ENCODE peak calls at places on chromosomes 4 and X, in ten cellular contexts. F is fibroblast of pulmonary artery, Y is psoas muscle, E is LNCaP clone FGC, X is tibial artery, D is foreskin keratinocyte, T is Calu3, U is PC-3, I is upper lobe of left lung, G is suprapubic skin. M is an unnamed sample.
A peak's percentile ranks its signal among the peaks of the same experiment; 100 is the strongest.

GRCh38 chr4:81595798-81596610 is 124.3 kb upstream of the RASGEF1B start:
- DNase-seq in F (peak; percentile 40), Y (no peak), E (no peak), X (no peak), D (no peak), T (no peak), U (no peak), I (no peak), G (no peak), M (no peak)

GRCh38 chrX:119041175-119041574 is 31.6 kb upstream of the CT47C1 start:
- DNase-seq in F (peak; percentile 85), Y (no peak), E (no peak), X (peak; percentile 79), D (no peak), T (peak; percentile 29), U (peak; percentile 82), I (peak; percentile 68), G (no peak), M (no peak)

GRCh38 chrX:46185923-46186810 is 359.1 kb downstream of the ZNF674 start:
- DNase-seq in F (no peak), Y (no peak), E (peak; percentile 25), X (no peak), D (peak; percentile 85), T (no peak), U (peak; percentile 71), I (no peak), G (no peak), M (no peak)

GRCh38 chr4:86091201-86091600 is 268.7 kb downstream of the MAPK10 start:
- DNase-seq in F (no peak), Y (no peak), E (no peak), X (no peak), D (no peak), T (no peak), U (peak; percentile 36), I (no peak), G (no peak), M (no peak)

GRCh38 chr4:94447754-94448411 is 3.9 kb upstream of the PDLIM5 start:
- DNase-seq in F (no peak), Y (no peak), E (no peak), X (no peak), D (no peak), T (no peak), U (peak; percentile 36), I (no peak), G (no peak), M (no peak)

GRCh38 chrX:37943554-37943953 is 62.8 kb upstream of the SYTL5 start:
- DNase-seq in F (no peak), Y (no peak), E (no peak), X (no peak), D (no peak), T (no peak), U (no peak), I (no peak), G (no peak), M (no peak)

GRCh38 chr4:4216261-4216660 is 10.5 kb downstream of the OTOP1 start:
- DNase-seq in F (peak; percentile 4), Y (no peak), E (no peak), X (no peak), D (no peak), T (no peak), U (no peak), I (no peak), G (no peak), M (no peak)

GRCh38 chr4:138734746-138735145 is 280.8 kb upstream of the NOCT start:
- DNase-seq in F (peak; percentile 88), Y (no peak), E (peak; percentile 7), X (no peak), D (no peak), T (no peak), U (no peak), I (no peak), G (no peak), M (no peak)

GRCh38 chr4:185017964-185018772 is at the start of gene HELT:
- DNase-seq in F (no peak), Y (no peak), E (no peak), X (no peak), D (no peak), T (no peak), U (no peak), I (no peak), G (no peak), M (no peak)

GRCh38 chr4:56742080-56742871 is 61.2 kb upstream of the HOPX start:
- DNase-seq in F (no peak), Y (no peak), E (no peak), X (no peak), D (no peak), T (no peak), U (peak; percentile 66), I (no peak), G (no peak), M (no peak)

GRCh38 chr4:98514930-98515809 is 143.2 kb downstream of the TSPAN5 start:
- DNase-seq in F (peak; percentile 22), Y (no peak), E (no peak), X (no peak), D (no peak), T (no peak), U (no peak), I (no peak), G (no peak), M (no peak)

GRCh38 chr4:90537491-90537890 is 410.3 kb downstream of the CCSER1 start:
- DNase-seq in F (peak; percentile 11), Y (no peak), E (no peak), X (no peak), D (no peak), T (no peak), U (no peak), I (no peak), G (no peak), M (no peak)

GRCh38 chr4:90536408-90536807 is 409.2 kb downstream of the CCSER1 start:
- DNase-seq in F (no peak), Y (no peak), E (no peak), X (no peak), D (no peak), T (no peak), U (no peak), I (no peak), G (no peak), M (no peak)

GRCh38 chr4:90543419-90544170 is 416.4 kb downstream of the CCSER1 start:
- DNase-seq in F (no peak), Y (no peak), E (no peak), X (no peak), D (no peak), T (no peak), U (no peak), I (no peak), G (no peak), M (no peak)

GRCh38 chr4:90542216-90542615 is 415.0 kb downstream of the CCSER1 start:
- DNase-seq in F (no peak), Y (no peak), E (no peak), X (no peak), D (no peak), T (no peak), U (no peak), I (no peak), G (no peak), M (no peak)

GRCh38 chr4:90540536-90540935 is 413.3 kb downstream of the CCSER1 start:
- DNase-seq in F (peak; percentile 1), Y (no peak), E (no peak), X (no peak), D (no peak), T (no peak), U (no peak), I (no peak), G (no peak), M (no peak)
- TF ChIP-seq CTCF in F (no peak), Y (no peak), E (no peak), X (no peak), D (no peak), T (no peak), U (no peak), I (no peak), G (no peak), M (no peak)

DNA sequence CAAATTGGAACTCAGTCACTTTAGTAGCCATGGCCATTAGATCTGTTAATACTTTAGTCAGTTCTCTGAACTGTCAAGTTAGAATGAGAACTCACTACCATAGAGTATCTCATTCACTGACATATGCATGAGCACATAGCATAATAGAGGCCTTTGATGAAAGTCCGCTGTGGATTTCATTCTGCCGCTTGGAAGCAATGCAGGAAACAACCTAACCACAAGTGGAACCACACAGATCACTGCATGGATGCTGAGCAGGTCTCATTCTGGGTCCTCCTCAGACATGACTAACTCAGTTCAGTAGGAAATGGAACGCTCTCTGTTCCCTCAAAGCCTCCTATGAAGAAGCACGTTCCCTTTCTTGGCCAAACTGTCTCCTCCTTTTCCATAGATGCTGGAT is 1624.8 kb upstream of the TENM3 start:
- DNase-seq in F (no peak), Y (no peak), E (no peak), X (no peak), D (no peak), T (no peak), U (no peak), I (no peak), G (no peak), M (no peak)
- TF ChIP-seq CTCF in F (no peak), Y (no peak), E (no peak), X (no peak), D (no peak), T (no peak), U (no peak), I (no peak), G (no peak), M (no peak)

GRCh38 chr4:177064116-177064515 is 245.6 kb upstream of the NEIL3 start:
- DNase-seq in F (no peak), Y (no peak), E (no peak), X (no peak), D (no peak), T (no peak), U (no peak), I (no peak), G (no peak), M (no peak)

GRCh38 chr4:177070533-177070932 is 239.1 kb upstream of the NEIL3 start:
- DNase-seq in F (no peak), Y (no peak), E (no peak), X (no peak), D (no peak), T (no peak), U (no peak), I (no peak), G (no peak), M (no peak)

GRCh38 chr4:177066746-177067145 is 242.9 kb upstream of the NEIL3 start:
- DNase-seq in F (no peak), Y (no peak), E (no peak), X (no peak), D (no peak), T (no peak), U (no peak), I (no peak), G (no peak), M (no peak)

GRCh38 chr4:177064724-177065394 is 244.8 kb upstream of the NEIL3 start:
- DNase-seq in F (no peak), Y (no peak), E (no peak), X (no peak), D (no peak), T (no peak), U (no peak), I (no peak), G (no peak), M (no peak)
- TF ChIP-seq CTCF in F (no peak), Y (no peak), E (no peak), X (no peak), D (peak; percentile 10), T (no peak), U (no peak), I (no peak), G (no peak), M (no peak)

DNA sequence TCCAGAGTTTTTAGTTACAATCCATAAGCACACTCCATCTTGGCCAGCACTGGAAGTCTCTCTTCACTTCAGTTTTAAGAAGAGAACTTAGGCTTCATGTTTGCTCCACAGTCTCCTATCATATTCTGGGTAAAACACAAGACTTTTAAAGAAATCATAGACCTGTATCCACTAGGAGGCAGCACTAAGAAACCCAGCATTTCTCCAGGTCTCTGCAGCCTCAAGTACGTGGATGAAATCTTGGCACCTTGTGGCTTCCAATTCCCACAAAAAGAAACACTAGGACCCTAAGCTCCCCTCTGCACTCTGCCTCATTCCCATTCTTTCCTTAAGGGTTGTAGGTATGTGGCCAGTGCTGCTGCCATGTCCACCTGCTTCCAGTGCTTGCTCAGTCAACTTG is 367.3 kb upstream of the CASK start:
- DNase-seq in F (peak; percentile 4), Y (no peak), E (no peak), X (no peak), D (no peak), T (no peak), U (peak; percentile 4), I (no peak), G (no peak), M (peak; percentile 2)
- TF ChIP-seq CTCF in F (peak; percentile 18), Y (no peak), E (peak; percentile 39), X (no peak), D (peak; percentile 41), T (no peak), U (peak; percentile 44), I (no peak), G (no peak), M (peak; percentile 21)